ENCODE peak calls at places on chromosomes 5 and 9, in five cellular contexts. G is GM12878, Z is H1, T is HepG2, M is GM12891. A is an unnamed sample.
A peak's percentile ranks its signal among the peaks of the same experiment; 100 is the strongest.

GRCh38 chr5:101018299-101018698 is 115.2 kb upstream of the ST8SIA4 start:
- DNase-seq in M (no peak), G (no peak), Z (no peak), T (no peak), A (no peak)

GRCh38 chr9:91816356-91816755 is 133.7 kb downstream of the ROR2 start:
- DNase-seq in Z (no peak), M (no peak), G (no peak), T (no peak), A (no peak)

GRCh38 chr9:108271646-108272349 is 584.0 kb downstream of the ACTL7B start:
- DNase-seq in G (no peak), Z (no peak), T (peak; percentile 29), M (no peak), A (no peak)

GRCh38 chr5:132066871-132067270 is 6.4 kb downstream of the IL3 start:
- DNase-seq in G (no peak), M (no peak), Z (no peak), T (no peak), A (no peak)

GRCh38 chr5:32673272-32673671 is 37.8 kb upstream of the NPR3 start:
- DNase-seq in G (no peak), Z (no peak), M (no peak), T (no peak), A (no peak)

GRCh38 chr5:181259974-181260719 is 796 bp downstream of the TRIM52 start:
- DNase-seq in M (no peak), Z (no peak), G (no peak), T (no peak), A (no peak)

GRCh38 chr5:124206540-124206939 is 539.9 kb downstream of the ZNF608 start:
- DNase-seq in G (no peak), Z (no peak), M (no peak), T (no peak), A (no peak)

GRCh38 chr5:59660737-59661136 is 232.8 kb downstream of the PDE4D start:
- DNase-seq in Z (no peak), M (no peak), G (no peak), T (no peak), A (no peak)

GRCh38 chr5:102628449-102629175 is 126.5 kb upstream of the PAM start:
- DNase-seq in T (no peak), M (no peak), Z (no peak), G (no peak), A (no peak)

GRCh38 chr5:6702633-6703032 is 10.6 kb upstream of the TENT4A start:
- DNase-seq in M (no peak), T (no peak), G (no peak), Z (no peak), A (no peak)

GRCh38 chr9:100715100-100715379 is 137.2 kb downstream of the CAVIN4 start:
- DNase-seq in M (no peak), T (no peak), G (no peak), Z (no peak), A (no peak)

GRCh38 chr5:124342027-124342471 is 404.4 kb downstream of the ZNF608 start:
- DNase-seq in T (no peak), Z (no peak), G (no peak), M (no peak), A (no peak)

GRCh38 chr5:140324041-140324833 is 21.3 kb upstream of the PFDN1 start:
- DNase-seq in M (no peak), Z (no peak), T (peak; percentile 62), G (no peak), A (no peak)

GRCh38 chr9:2761424-2761823 is 44.1 kb downstream of the KCNV2 start:
- DNase-seq in T (no peak), Z (no peak), G (peak; percentile 16), M (no peak), A (no peak)

GRCh38 chr5:161847896-161848510 is at the start of gene GABRA1:
- DNase-seq in Z (no peak), G (no peak), M (no peak), T (no peak), A (no peak)

GRCh38 chr5:15664961-15665360 is 165.0 kb downstream of the FBXL7 start:
- DNase-seq in M (no peak), G (no peak), Z (no peak), T (no peak), A (no peak)

GRCh38 chr5:77029376-77029885 is 773 bp upstream of the AGGF1 start:
- DNase-seq in M (no peak), G (no peak), Z (no peak), T (no peak), A (no peak)
- TF ChIP-seq TAF1 in M (no peak), G (no peak), Z (no peak), T (no peak), A (no peak)

GRCh38 chr9:122307036-122307435 is 42.4 kb downstream of the MRRF start:
- DNase-seq in M (no peak), T (no peak), Z (no peak), G (no peak), A (no peak)
- TF ChIP-seq POLR2AphosphoS5 in M (no peak), T (no peak), Z (no peak), G (no peak), A (no peak)

DNA sequence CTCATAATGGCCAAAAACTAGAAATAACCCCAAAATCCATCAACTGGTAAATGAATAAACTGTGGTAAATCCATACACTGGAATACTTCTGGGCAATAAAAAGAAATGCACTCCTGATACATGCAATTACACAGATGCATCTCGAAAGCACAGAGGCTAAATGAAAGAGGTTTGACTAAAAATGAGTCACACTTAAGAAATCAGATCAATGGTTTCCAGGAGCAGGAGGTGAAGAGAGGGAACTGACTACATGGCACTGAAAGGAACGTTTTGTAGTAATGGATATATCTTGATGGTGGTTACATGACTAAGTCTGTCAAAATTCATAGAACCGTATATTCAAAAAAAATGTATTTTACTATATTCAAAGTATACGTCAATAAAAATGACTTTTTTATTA is 42.4 kb downstream of the STRBP start:
- DNase-seq in Z (no peak), M (no peak), G (no peak), T (no peak), A (no peak)
- TF ChIP-seq POLR2A in Z (no peak), M (no peak), G (no peak), T (no peak), A (no peak)

DNA sequence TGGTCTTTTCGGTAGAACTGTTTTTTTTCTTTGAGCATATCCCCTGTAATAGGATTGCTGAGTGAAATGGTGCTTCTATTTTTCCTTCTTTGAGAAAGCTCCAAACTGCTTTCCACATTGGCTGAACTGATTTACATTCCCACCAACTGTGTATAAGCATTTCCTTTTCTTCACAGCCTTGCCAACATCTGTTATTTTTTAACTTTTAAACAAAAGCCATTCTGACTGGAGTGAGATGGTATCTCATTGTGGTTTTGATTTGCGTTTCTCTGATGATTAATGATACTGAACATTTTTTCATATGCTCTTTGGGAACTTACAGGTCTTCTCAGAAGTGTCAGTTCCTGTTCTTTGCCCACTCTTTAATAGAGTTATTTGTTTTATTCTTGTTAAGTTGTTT is 764.8 kb downstream of the MTRR start:
- DNase-seq in Z (no peak), M (no peak), T (no peak), G (no peak), A (no peak)
- TF ChIP-seq TAF1 in Z (no peak), M (no peak), T (no peak), G (no peak), A (no peak)

GRCh38 chr9:96413312-96414221 is 4.6 kb downstream of the ZNF367 start:
- DNase-seq in T (no peak), Z (no peak), M (no peak), G (peak; percentile 66), A (no peak)
- TF ChIP-seq POLR2AphosphoS5 in T (no peak), Z (no peak), M (no peak), G (peak; percentile 47), A (no peak)

DNA sequence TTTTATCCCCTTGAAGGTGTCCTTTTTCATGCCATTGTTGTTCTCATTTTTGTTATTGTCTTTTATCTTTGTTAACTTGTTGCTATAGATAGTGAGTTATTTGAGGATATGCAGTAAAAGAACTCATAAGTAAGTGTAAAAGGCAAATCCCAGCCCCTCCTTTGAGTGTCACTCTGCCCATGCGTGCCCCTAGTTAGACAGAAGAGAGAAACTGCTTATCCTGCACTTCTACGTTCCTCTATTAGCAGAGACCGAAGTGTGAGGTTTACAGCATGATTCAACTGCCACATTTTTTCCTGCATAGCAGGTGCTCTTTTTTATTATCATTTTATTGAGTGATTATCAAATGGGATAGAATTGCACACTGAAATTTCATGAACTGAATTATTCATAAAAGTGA is 12.0 kb upstream of the DNAH5 start:
- DNase-seq in M (no peak), T (no peak), Z (no peak), G (no peak), A (no peak)
- TF ChIP-seq POLR2A in M (no peak), T (no peak), Z (no peak), G (no peak), A (no peak)

DNA sequence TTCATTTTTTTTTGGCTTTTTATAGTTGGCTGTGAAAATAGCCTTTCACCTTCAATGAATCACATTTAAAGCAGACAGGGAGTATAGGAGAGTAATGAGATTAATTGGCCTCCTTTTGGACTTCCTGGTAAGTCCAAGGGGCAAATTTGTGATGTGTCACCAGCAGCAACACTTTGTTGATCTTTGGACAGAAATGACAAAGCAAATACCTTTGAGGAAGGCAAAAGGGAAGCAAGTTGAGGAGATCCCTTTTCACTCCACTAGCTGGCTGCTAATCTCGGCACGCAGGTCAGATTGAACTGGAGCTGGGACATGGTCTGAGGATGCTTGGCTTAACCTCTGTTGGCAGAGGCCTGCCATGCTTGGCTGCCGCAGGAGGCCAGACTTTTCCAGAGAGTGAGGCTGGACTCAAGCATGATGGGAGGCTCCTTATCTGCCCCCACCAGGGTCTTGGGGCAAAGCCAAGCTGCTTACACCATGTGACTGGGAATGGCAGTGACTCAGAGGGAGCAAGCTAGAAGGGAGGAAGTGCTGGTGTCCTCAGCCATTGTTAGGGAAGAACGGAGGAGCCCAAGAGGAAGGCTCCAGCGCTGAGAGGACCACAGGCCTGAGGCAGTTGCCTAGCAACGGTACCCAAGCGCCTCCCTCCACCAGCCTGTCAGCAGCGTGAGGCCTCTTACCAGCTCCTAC is 174.5 kb upstream of the MAP1B start:
- DNase-seq in Z (no peak), T (peak; percentile 76), M (no peak), G (no peak), A (no peak)
- TF ChIP-seq TAF1 in Z (no peak), T (no peak), M (no peak), G (no peak), A (no peak)

GRCh38 chr5:72115277-72115676 is 8.0 kb downstream of the MAP1B start:
- DNase-seq in G (no peak), Z (no peak), T (no peak), M (no peak), A (no peak)

GRCh38 chr5:72121052-72121451 is 13.8 kb downstream of the MAP1B start:
- DNase-seq in Z (no peak), T (no peak), M (no peak), G (no peak), A (no peak)

GRCh38 chr5:72114629-72115028 is 7.4 kb downstream of the MAP1B start:
- DNase-seq in Z (no peak), M (no peak), T (no peak), G (no peak), A (no peak)

GRCh38 chr5:72121753-72122445 is 14.6 kb downstream of the MAP1B start:
- DNase-seq in G (no peak), M (no peak), T (no peak), Z (no peak), A (no peak)

DNA sequence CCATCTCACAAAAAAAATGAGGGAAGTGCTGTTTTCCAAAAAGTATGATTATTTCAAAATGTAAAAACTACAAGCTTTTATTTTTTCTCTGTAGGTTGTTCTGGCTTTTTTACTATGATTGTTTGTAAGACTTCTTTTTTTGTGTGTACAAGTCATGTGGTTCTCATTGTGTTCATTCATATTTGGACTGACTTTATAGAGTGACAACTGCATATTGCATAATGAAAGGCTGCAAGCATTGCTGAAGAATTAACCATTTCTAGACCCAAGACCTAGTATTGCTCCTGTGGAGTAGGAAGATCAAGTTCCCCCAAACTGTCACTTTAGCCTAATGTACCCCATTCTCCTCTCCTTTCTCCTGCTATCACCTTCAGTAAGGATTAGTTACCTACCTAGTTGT is 10.0 kb downstream of the MAP1B start:
- DNase-seq in Z (no peak), T (no peak), G (no peak), M (no peak), A (no peak)
- TF ChIP-seq POLR2AphosphoS5 in Z (no peak), T (no peak), G (no peak), M (no peak), A (no peak)

A was measured in GM12892.